ENCODE peak calls at places on chromosomes 7 and 10, in nine cellular contexts. C is tibial nerve, Z is uterus, M is stomach, I is HCT116, J is GM12878, B is transverse colon, P is A549, U is heart left ventricle. L is an unnamed sample.

GRCh38 chr7:148688526-148688925 is 10.2 kb upstream of the CUL1 start:
- DNase-seq in Z (no peak), J (no peak), P (no peak), B (no peak), M (no peak), C (no peak), I (no peak), U (no peak), L (no peak)

GRCh38 chr7:80622531-80622930 is 15.9 kb upstream of the CD36 start:
- DNase-seq in I (no peak), J (no peak), M (no peak), U (no peak), P (no peak), Z (no peak), C (no peak), B (no peak), L (no peak)

GRCh38 chr7:2355079-2356008 is 717 bp downstream of the EIF3B start:
- DNase-seq in M (no peak), B (peak), P (peak), C (no peak), J (no peak), U (no peak), I (no peak), Z (no peak), L (peak)

GRCh38 chr10:2936816-2937215 is 130.5 kb upstream of the PFKP start:
- DNase-seq in Z (no peak), M (no peak), P (no peak), B (no peak), C (no peak), I (no peak), U (no peak), J (no peak), L (no peak)

GRCh38 chr10:116053910-116054309 is 219.1 kb downstream of the GFRA1 start:
- DNase-seq in U (no peak), M (no peak), J (no peak), Z (no peak), I (no peak), B (no peak), P (no peak), C (no peak), L (no peak)

GRCh38 chr7:100887186-100887954 is 2.1 kb downstream of the UFSP1 start:
- DNase-seq in P (no peak), C (no peak), B (peak), J (peak), U (no peak), I (no peak), Z (no peak), M (no peak), L (no peak)

GRCh38 chr7:17158261-17158660 is 140.2 kb upstream of the AHR start:
- DNase-seq in P (peak), Z (no peak), B (no peak), M (no peak), J (no peak), I (no peak), U (no peak), C (no peak), L (no peak)

GRCh38 chr7:143987513-143987912 is 12.6 kb upstream of the OR6B1 start:
- DNase-seq in P (no peak), J (no peak), Z (no peak), C (no peak), I (no peak), U (no peak), B (no peak), M (no peak), L (no peak)

GRCh38 chr7:31735991-31736982 is 49.3 kb downstream of the PPP1R17 start:
- DNase-seq in J (no peak), I (peak), B (peak), C (peak), Z (peak), U (no peak), M (peak), P (peak), L (no peak)

GRCh38 chr10:70722820-70723424 is 50.6 kb downstream of the ADAMTS14 start:
- DNase-seq in C (no peak), U (no peak), J (no peak), Z (no peak), I (peak), M (no peak), B (no peak), P (peak), L (no peak)

GRCh38 chr7:84209006-84209405 is 14.4 kb upstream of the SEMA3A start:
- DNase-seq in P (no peak), Z (no peak), U (no peak), C (no peak), I (no peak), B (no peak), M (no peak), J (no peak), L (no peak)

GRCh38 chr7:124989911-124990310 is 60.3 kb upstream of the POT1 start:
- DNase-seq in C (no peak), U (no peak), I (no peak), J (no peak), B (no peak), M (no peak), Z (no peak), P (no peak), L (no peak)

GRCh38 chr10:53025172-53025651 is 252.6 kb upstream of the MBL2 start:
- DNase-seq in M (no peak), U (no peak), B (no peak), J (no peak), Z (no peak), P (no peak), C (no peak), I (no peak), L (no peak)

DNA sequence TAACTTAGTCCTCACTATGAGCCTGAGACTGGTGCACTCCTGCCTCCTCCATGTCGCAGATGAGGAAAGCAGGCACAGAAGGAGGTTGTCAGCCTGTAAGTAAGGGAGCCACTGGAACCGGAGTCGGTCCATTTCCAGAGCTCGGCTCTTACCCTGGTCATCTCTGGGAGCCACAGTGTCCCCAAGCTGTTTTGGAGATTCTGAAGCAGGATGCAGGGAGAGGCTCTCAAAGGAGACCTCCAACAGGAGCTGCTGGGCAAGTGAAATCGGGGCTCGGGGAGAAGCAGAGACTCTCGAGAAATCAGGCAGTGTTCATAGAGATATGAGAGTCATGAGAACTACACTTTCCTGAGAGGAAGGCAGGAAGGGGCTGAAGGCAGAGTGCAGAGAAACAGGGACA is 39.0 kb downstream of the VSTM4 start:
- DNase-seq in M (no peak), Z (no peak), B (no peak), I (no peak), P (no peak), C (no peak), J (no peak), U (no peak), L (no peak)
- TF ChIP-seq POLR2A in M (no peak), Z (no peak), B (no peak), I (no peak), P (no peak), C (no peak), J (no peak), U (no peak), L (no peak)

GRCh38 chr7:578386-578785 is 58.7 kb upstream of the PDGFA start:
- DNase-seq in J (no peak), Z (no peak), P (no peak), C (no peak), I (no peak), M (no peak), U (no peak), B (no peak), L (no peak)
- H3K27ac ChIP-seq in J (no peak), Z (no peak), P (no peak), C (no peak), I (no peak), M (no peak), U (no peak), B (no peak), L (no peak)

DNA sequence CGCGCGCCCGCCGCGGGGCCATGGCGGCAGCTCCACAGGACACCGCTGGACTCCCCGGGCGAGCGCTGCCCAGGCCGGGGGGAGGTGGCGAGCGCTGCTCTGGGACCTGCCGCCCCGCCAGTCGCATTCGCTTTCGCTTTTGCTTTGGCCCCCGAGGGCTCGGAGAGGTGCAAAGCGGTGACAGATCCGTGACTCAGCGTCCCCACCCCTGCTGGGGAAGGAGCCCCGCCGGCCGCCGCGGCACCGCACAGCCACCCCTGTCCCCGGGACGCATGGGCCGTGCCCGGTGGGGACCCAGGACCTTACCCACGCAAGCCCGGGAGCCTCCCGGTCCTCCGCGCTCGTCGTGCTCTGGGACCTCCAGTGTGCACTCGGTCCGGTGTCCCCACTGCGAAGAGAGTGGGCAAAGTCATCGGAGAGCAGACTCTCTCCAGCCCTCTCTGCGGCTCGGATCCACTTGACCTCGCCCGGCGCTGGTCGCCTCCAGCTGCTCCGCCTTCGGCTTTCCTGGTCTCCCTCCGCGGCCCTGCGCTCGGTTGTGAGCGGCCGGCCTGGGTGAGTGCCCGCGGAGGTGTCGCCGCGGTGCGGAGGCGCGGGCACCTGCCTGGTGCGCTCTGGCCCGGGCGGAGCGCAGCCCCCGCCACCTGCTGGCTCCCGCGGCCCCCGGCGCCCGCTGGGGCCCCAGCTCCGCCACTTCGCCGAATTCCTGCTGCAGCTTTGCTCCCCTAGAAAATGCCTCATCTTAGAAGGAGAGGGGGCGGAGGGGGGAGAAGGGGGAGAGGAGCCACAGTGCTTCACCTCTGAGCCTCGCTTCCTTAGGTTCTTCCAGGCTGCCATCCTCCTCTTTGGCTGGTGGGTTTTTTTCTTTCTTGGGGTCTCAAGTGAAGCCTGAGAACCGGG is at the start of gene IL15RA:
- DNase-seq in J (no peak), I (peak), Z (peak), M (peak), B (peak), U (peak), C (no peak), P (peak), L (peak)
- TF ChIP-seq POLR2A in J (peak), I (no peak), Z (peak), M (no peak), B (peak), U (no peak), C (no peak), P (no peak), L (peak)

DNA sequence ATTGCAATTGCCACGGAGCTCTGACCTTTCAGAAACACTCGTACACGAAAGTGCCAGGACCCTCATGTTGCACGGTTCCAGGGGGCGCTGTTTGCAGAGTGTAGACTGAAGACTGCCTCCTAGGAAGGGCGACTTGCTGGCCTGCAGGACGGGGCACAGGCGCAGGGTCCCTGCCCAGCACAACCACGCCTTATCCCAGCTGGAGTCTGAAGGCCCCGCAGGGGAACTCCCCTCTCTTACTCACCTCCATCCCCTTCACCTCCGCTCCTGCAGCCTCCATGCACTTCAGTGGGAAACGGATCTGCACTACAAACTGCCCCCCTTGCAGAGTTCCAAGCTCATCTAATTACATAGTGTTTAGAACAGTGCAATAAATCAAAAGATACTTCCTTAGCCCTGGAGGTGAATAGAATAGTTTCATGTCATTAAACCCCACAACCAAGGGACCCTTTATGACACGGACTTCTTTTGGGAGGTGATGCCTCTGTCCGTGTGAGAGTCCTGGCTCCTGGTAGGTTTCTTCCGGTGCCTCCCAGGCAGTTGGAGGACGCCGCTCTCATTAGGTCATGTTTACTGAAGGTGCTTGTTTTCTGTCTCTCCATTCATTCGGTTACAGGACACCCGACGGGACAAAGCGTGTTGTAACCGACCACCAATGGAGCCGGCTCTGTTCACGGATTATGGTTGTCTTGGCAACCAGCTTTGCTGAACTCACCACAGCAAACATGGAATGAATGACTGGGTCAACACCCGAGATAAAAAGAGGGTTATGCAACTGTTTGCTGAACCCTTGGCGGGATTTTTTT is 262.2 kb downstream of the BAMBI start:
- DNase-seq in M (peak), I (no peak), P (peak), C (peak), B (peak), J (no peak), U (no peak), Z (peak), L (peak)
- H3K27ac ChIP-seq in M (no peak), I (no peak), P (peak), C (peak), B (no peak), J (no peak), U (no peak), Z (no peak), L (no peak)

DNA sequence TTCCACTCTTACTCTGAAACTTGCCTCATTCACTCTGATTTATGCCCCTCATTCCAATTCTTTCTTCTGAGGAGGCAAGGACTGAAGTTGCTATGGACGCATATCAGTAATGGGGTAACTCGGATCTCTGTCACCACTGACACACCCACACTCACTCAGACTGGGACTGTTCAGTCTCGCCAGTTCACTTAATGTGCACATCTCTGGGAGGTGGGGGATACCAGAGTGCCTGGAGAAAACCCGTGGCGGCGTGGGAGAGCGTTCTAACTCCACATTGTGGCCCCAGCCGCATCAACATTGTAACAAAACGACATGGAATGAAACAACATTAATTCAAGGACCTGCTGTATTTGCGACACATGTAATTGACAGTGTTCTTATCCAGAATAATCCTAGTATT is 1139.2 kb upstream of the CELF2 start:
- DNase-seq in J (no peak), P (no peak), Z (no peak), U (no peak), M (no peak), B (no peak), I (no peak), C (no peak), L (no peak)
- TF ChIP-seq POLR2A in J (no peak), P (no peak), Z (no peak), U (no peak), M (no peak), B (no peak), I (no peak), C (no peak), L (no peak)

GRCh38 chr10:59257224-59257623 is 80.8 kb downstream of the PHYHIPL start:
- DNase-seq in B (no peak), Z (no peak), J (no peak), P (no peak), U (no peak), I (no peak), M (no peak), C (no peak), L (no peak)
- H3K27ac ChIP-seq in B (no peak), Z (no peak), J (no peak), P (no peak), U (no peak), I (no peak), M (no peak), C (no peak), L (no peak)

GRCh38 chr7:42198296-42198695 is 38.7 kb downstream of the GLI3 start:
- DNase-seq in I (no peak), J (no peak), M (no peak), U (no peak), B (no peak), C (no peak), Z (peak), P (no peak), L (no peak)

GRCh38 chr7:42202601-42203000 is 34.4 kb downstream of the GLI3 start:
- DNase-seq in P (no peak), M (no peak), U (no peak), J (no peak), Z (no peak), C (no peak), B (no peak), I (no peak), L (no peak)

GRCh38 chr7:42203336-42203735 is 33.7 kb downstream of the GLI3 start:
- DNase-seq in P (no peak), M (no peak), Z (no peak), C (no peak), I (no peak), J (no peak), U (no peak), B (no peak), L (no peak)

GRCh38 chr7:42197391-42197790 is 39.6 kb downstream of the GLI3 start:
- DNase-seq in I (no peak), U (no peak), C (no peak), J (no peak), Z (no peak), M (no peak), B (no peak), P (no peak), L (no peak)

GRCh38 chr7:42198974-42199668 is 37.9 kb downstream of the GLI3 start:
- DNase-seq in B (no peak), U (no peak), C (no peak), M (no peak), P (no peak), J (no peak), Z (no peak), I (no peak), L (no peak)
- TF ChIP-seq POLR2A in B (no peak), U (no peak), C (no peak), M (no peak), P (no peak), J (no peak), Z (no peak), I (no peak), L (no peak)

GRCh38 chr7:44217852-44218402 is 17.1 kb downstream of the YKT6 start:
- DNase-seq in C (peak), Z (no peak), U (no peak), B (no peak), M (no peak), P (no peak), J (no peak), I (no peak), L (no peak)

GRCh38 chr7:44220046-44220720 is 19.4 kb downstream of the YKT6 start:
- DNase-seq in I (no peak), B (no peak), Z (no peak), U (peak), P (no peak), C (peak), J (no peak), M (no peak), L (peak)

GRCh38 chr7:44217133-44217714 is 16.4 kb downstream of the YKT6 start:
- DNase-seq in Z (no peak), C (no peak), I (no peak), M (no peak), B (no peak), J (no peak), P (no peak), U (peak), L (no peak)

GRCh38 chr7:44219371-44220045 is 18.7 kb downstream of the YKT6 start:
- DNase-seq in J (no peak), P (no peak), B (no peak), U (peak), I (no peak), C (no peak), Z (no peak), M (no peak), L (peak)

GRCh38 chr7:44218418-44219201 is 17.8 kb downstream of the YKT6 start:
- DNase-seq in I (no peak), C (peak), J (no peak), Z (no peak), U (peak), P (no peak), B (no peak), M (no peak), L (no peak)
- H3K27ac ChIP-seq in I (no peak), C (no peak), J (no peak), Z (no peak), U (no peak), P (no peak), B (no peak), M (no peak), L (no peak)

GRCh38 chr10:125719173-125720001 is at the start of gene EDRF1:
- DNase-seq in U (peak), M (peak), Z (peak), B (peak), C (peak), J (peak), P (peak), I (peak), L (peak)
- TF ChIP-seq POLR2A in U (no peak), M (no peak), Z (peak), B (peak), C (peak), J (peak), P (peak), I (peak), L (peak)